ENCODE peak calls at places on chromosomes 12 and 14, in six cellular contexts. F is psoas muscle, A is cardiac muscle cell, K is thyroid gland, E is AG09309, M is heart right ventricle. L is an unnamed sample.

GRCh38 chr14:99800781-99801180 is 7.6 kb downstream of the EML1 start:
- DNase-seq in K (no peak), F (no peak), M (no peak), E (no peak), A (no peak), L (no peak)

GRCh38 chr14:104264495-104265265 is 126.3 kb downstream of the KIF26A start:
- DNase-seq in E (no peak), M (no peak), F (no peak), A (no peak), K (no peak), L (no peak)

GRCh38 chr12:12685305-12685704 is 10.7 kb downstream of the GPR19 start:
- DNase-seq in F (no peak), E (no peak), M (no peak), K (no peak), A (no peak), L (no peak)

GRCh38 chr12:6759741-6760140 is 6.4 kb upstream of the PTMS start:
- DNase-seq in M (no peak), A (no peak), E (no peak), K (no peak), F (no peak), L (no peak)

GRCh38 chr12:26271889-26272492 is 76.6 kb downstream of the SSPN start:
- DNase-seq in K (peak), F (peak), M (peak), A (peak), E (no peak), L (no peak)

GRCh38 chr12:25929096-25929637 is 29.3 kb upstream of the RASSF8 start:
- DNase-seq in A (peak), M (no peak), E (peak), F (no peak), K (no peak), L (no peak)

GRCh38 chr12:3003593-3003992 is 44.4 kb downstream of the TEAD4 start:
- DNase-seq in A (no peak), E (no peak), K (no peak), M (no peak), F (peak), L (no peak)

GRCh38 chr14:52695481-52696091 is at the start of gene ERO1A:
- DNase-seq in F (peak), A (peak), E (peak), M (peak), K (peak), L (peak)

GRCh38 chr14:37443461-37443860 is 151.6 kb downstream of the FOXA1 start:
- DNase-seq in A (peak), M (no peak), F (no peak), E (peak), K (no peak), L (no peak)

GRCh38 chr14:58699656-58700055 is 61.9 kb downstream of the DACT1 start:
- DNase-seq in K (no peak), F (no peak), E (no peak), M (no peak), A (no peak), L (no peak)

GRCh38 chr14:99718811-99719192 is 34.7 kb downstream of the CYP46A1 start:
- DNase-seq in F (no peak), A (no peak), K (no peak), M (no peak), E (no peak), L (no peak)

GRCh38 chr12:103857164-103857563 is 16.1 kb upstream of the NT5DC3 start:
- DNase-seq in K (no peak), F (no peak), M (no peak), A (no peak), E (no peak), L (no peak)

GRCh38 chr12:54419088-54419887 is at the start of gene ITGA5:
- DNase-seq in M (peak), K (peak), E (no peak), F (peak), A (peak), L (peak)

GRCh38 chr14:22822017-22822618 is 6.9 kb upstream of the SLC7A7 start:
- DNase-seq in F (no peak), K (no peak), M (no peak), A (no peak), E (no peak), L (no peak)

GRCh38 chr14:69973846-69974245 is 94.6 kb downstream of the SMOC1 start:
- DNase-seq in M (no peak), A (no peak), F (no peak), E (no peak), K (no peak), L (no peak)

GRCh38 chr12:6868211-6869048 is 1.1 kb downstream of the TPI1 start:
- DNase-seq in K (no peak), F (no peak), E (no peak), M (no peak), A (peak), L (no peak)

GRCh38 chr14:80681651-80682050 is 259.9 kb downstream of the CEP128 start:
- DNase-seq in K (no peak), E (no peak), M (no peak), A (no peak), F (no peak), L (no peak)

GRCh38 chr12:12975322-12976077 is 23.5 kb upstream of the GPRC5D start:
- DNase-seq in F (no peak), K (peak), E (no peak), M (no peak), A (peak), L (no peak)

GRCh38 chr12:1846421-1847405 is 26.3 kb downstream of the LRTM2 start:
- DNase-seq in F (no peak), A (no peak), K (no peak), M (no peak), E (no peak), L (no peak)

GRCh38 chr14:55689971-55690871 is 110.2 kb downstream of the KTN1 start:
- DNase-seq in K (no peak), E (no peak), F (no peak), A (no peak), M (no peak), L (no peak)

GRCh38 chr14:74147571-74147970 is 62.8 kb downstream of the LIN52 start:
- DNase-seq in A (no peak), E (no peak), K (no peak), F (no peak), M (no peak), L (no peak)

GRCh38 chr14:64707661-64708060 is 3.4 kb downstream of the PLEKHG3 start:
- DNase-seq in K (no peak), A (peak), M (no peak), E (peak), F (no peak), L (no peak)

GRCh38 chr12:108106599-108106998 is 22.5 kb upstream of the WSCD2 start:
- DNase-seq in E (no peak), K (no peak), F (no peak), A (no peak), M (no peak), L (no peak)

GRCh38 chr12:39805651-39806050 is 186.0 kb upstream of the ABCD2 start:
- DNase-seq in E (no peak), K (no peak), F (no peak), A (no peak), M (no peak), L (no peak)

GRCh38 chr14:55191881-55192616 is 664 bp upstream of the DLGAP5 start:
- DNase-seq in M (no peak), E (no peak), A (no peak), F (no peak), K (no peak), L (no peak)

GRCh38 chr14:77097006-77097688 is 911 bp upstream of the CIPC start:
- DNase-seq in K (no peak), E (no peak), A (no peak), M (no peak), F (no peak), L (no peak)

GRCh38 chr12:119020377-119021360 is 39.3 kb downstream of the SRRM4 start:
- DNase-seq in F (no peak), E (no peak), A (peak), M (peak), K (peak), L (no peak)

GRCh38 chr12:45381351-45381750 is 165.5 kb downstream of the ANO6 start:
- DNase-seq in A (no peak), K (no peak), F (no peak), M (no peak), E (no peak), L (no peak)

GRCh38 chr14:39232554-39233415 is 930 bp upstream of the MIA2 start:
- DNase-seq in K (no peak), A (peak), M (no peak), E (peak), F (no peak), L (no peak)

GRCh38 chr14:59664741-59665140 is 88.1 kb upstream of the CCDC175 start:
- DNase-seq in F (no peak), M (no peak), E (no peak), A (no peak), K (no peak), L (no peak)

GRCh38 chr12:131860472-131861260 is 32.5 kb downstream of the MMP17 start:
- DNase-seq in A (peak), F (peak), E (no peak), K (peak), M (peak), L (no peak)

GRCh38 chr12:131862994-131863710 is 31.3 kb upstream of the ULK1 start:
- DNase-seq in F (no peak), K (no peak), A (peak), E (no peak), M (no peak), L (no peak)

GRCh38 chr12:131862600-131862993 is 31.8 kb upstream of the ULK1 start:
- DNase-seq in F (no peak), A (no peak), K (no peak), M (no peak), E (no peak), L (no peak)

GRCh38 chr12:131861261-131862083 is 33.0 kb upstream of the ULK1 start:
- DNase-seq in A (no peak), K (no peak), F (no peak), E (no peak), M (no peak), L (no peak)

DNA sequence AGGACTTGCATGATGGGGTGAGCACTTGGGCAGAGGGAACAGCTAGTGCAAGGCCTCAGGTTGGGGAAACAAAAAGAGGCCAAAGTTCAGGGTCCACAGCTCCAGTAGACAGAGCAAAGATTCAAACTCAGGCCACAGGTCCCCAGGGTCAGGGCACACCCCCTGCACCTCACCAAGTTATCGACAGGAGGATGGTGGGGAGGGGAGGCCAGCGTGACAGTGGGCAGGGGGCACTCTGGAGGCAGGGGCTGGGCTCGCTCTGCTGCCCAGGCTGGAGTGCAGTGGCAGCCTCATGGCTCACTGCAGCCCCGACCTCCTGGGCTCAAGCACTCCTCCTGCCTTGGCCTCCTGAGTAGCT is 32.4 kb upstream of the ULK1 start:
- DNase-seq in K (no peak), A (no peak), M (no peak), E (no peak), F (no peak), L (no peak)
- TF ChIP-seq CTCF in K (no peak), A (no peak), M (no peak), E (no peak), F (no peak), L (no peak)

DNA sequence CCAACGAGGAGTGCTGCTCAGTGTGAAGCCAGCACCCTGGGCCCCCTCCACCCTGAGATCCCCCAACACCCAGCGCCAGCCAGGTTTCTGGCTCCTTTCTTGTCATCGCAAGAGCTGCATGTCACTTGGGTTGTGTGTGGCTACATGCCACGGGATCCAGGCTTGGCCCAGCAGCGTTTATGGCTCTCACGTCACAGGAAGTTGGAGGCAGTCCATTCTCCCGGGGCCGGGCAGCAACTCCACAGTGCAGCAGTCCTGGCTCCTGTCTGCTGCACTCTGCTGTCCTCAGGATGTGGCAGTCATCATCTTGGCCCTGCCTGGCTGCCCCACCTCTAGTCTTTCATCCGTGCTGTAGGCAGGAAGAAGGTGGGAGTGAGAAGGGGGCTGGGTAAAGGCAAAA is 78.3 kb downstream of the AACS start:
- DNase-seq in E (no peak), A (peak), M (peak), K (no peak), F (no peak), L (no peak)
- TF ChIP-seq CTCF in E (no peak), A (no peak), M (no peak), K (no peak), F (no peak), L (no peak)

DNA sequence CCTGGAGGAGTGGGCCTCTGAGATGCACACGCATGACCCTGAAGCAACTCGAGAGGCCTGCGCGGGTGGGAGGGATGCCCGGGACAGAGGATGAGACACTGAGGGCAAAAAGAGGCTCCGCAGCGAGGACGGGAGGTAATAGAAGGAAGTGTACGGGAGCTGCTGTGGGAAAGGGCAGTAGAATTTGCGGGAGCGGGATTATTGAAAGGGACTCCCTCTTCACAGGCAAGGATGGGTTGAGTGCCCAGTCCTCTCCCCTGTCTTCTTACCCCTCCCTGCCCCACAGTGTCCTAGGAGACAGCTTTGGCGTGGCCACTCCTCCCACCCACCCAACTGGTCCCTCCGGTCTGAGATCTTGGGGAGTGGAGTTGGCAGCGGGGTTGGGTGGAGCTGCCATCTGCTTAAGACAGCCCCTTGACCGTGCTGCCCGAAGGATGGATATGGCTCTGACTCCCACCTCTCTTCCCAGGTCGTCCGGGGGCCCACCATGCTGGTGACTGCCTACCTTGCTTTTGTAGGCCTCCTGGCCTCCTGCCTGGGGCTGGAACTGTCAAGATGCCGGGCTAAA is 15.7 kb upstream of the ESPL1 start:
- DNase-seq in A (peak), F (no peak), E (no peak), M (no peak), K (peak), L (no peak)
- TF ChIP-seq CTCF in A (no peak), F (no peak), E (no peak), M (no peak), K (no peak), L (no peak)

GRCh38 chr12:48965447-48965846 is 6.1 kb downstream of the WNT10B start:
- DNase-seq in A (peak), E (no peak), M (no peak), K (no peak), F (no peak), L (no peak)
- TF ChIP-seq CTCF in A (peak), E (peak), M (no peak), K (no peak), F (peak), L (no peak)

GRCh38 chr12:117342247-117342646 is 19.2 kb downstream of the NOS1 start:
- DNase-seq in F (no peak), E (no peak), A (no peak), M (no peak), K (no peak), L (no peak)

GRCh38 chr12:117343849-117344248 is 17.6 kb downstream of the NOS1 start:
- DNase-seq in M (no peak), E (no peak), F (no peak), A (no peak), K (no peak), L (no peak)

GRCh38 chr12:117342682-117343081 is 18.7 kb downstream of the NOS1 start:
- DNase-seq in A (no peak), M (no peak), F (no peak), K (no peak), E (no peak), L (no peak)

GRCh38 chr12:117344716-117345115 is 16.7 kb downstream of the NOS1 start:
- DNase-seq in M (no peak), E (no peak), F (no peak), A (no peak), K (no peak), L (no peak)

DNA sequence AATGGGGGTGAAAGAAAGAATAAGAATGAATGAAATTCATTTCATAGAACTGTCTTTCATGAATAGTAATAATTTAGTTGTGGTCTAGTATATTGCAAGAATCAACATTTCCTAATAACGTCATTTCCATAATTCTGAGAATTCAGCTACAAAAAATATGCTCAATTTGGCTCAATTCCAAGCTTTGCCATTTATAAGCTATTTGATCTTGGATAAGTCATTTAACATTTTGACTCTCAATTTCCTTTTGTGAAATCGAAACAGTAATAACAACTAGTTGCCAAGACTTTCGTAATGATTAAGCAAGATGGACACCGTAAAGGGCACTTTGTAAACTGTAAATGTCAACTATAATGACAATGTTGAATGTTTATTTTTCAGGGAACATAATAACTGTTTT is 18.1 kb downstream of the NOS1 start:
- DNase-seq in M (no peak), K (no peak), F (no peak), A (no peak), E (no peak), L (no peak)
- TF ChIP-seq CTCF in M (no peak), K (no peak), F (no peak), A (no peak), E (no peak), L (no peak)

GRCh38 chr14:21103710-21104447 is 3.0 kb downstream of the TMEM253 start:
- DNase-seq in E (peak), F (peak), K (peak), A (peak), M (peak), L (peak)
- TF ChIP-seq CTCF in E (peak), F (peak), K (peak), A (peak), M (peak), L (no peak)

GRCh38 chr12:74418573-74418972 is 119.1 kb upstream of the ATXN7L3B start:
- DNase-seq in M (no peak), A (no peak), E (no peak), F (no peak), K (no peak), L (no peak)

GRCh38 chr12:74415633-74416032 is 122.0 kb upstream of the ATXN7L3B start:
- DNase-seq in M (no peak), E (no peak), A (peak), K (no peak), F (no peak), L (no peak)

GRCh38 chr12:74408601-74409166 is 129.0 kb upstream of the ATXN7L3B start:
- DNase-seq in K (no peak), M (no peak), A (no peak), E (no peak), F (no peak), L (no peak)

DNA sequence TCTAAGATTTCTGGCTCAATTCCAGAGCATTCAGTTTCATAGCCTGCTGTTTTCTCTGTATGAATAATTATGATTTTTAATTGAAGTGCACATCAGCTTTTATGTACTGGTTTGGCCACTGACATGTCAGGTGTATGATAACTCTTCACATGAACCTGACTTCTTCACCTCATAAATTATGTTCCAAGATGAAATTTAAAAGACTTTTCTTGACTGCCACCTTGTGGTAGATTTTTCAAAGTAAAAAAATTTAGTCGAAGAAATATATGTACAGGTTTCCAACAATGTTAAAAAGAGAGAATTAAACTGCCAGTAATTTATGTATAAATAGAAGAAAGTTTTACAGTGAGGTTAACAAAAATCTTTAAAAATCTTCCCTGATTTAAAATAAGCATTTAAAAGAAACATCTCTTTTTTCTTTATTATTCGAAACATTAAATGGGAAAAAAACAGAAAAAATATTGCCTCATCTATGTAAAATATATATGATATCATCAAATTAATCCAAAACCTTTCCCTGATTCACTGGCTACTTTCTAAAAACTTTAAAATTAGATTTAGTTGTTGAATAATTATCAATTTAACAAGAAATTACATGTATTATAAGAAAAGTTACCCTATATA is 124.9 kb upstream of the ATXN7L3B start:
- DNase-seq in M (no peak), K (no peak), A (peak), F (no peak), E (no peak), L (no peak)
- TF ChIP-seq CTCF in M (peak), K (peak), A (peak), F (peak), E (no peak), L (peak)

GRCh38 chr12:51848843-51849735 is 571 bp upstream of the FIGNL2 start:
- DNase-seq in E (no peak), F (peak), K (peak), M (peak), A (no peak), L (no peak)
- TF ChIP-seq CTCF in E (no peak), F (no peak), K (no peak), M (no peak), A (no peak), L (no peak)

GRCh38 chr12:76094754-76095153 is 10.3 kb upstream of the NAP1L1 start:
- DNase-seq in E (no peak), A (no peak), M (no peak), F (no peak), K (no peak), L (no peak)
- TF ChIP-seq CTCF in E (no peak), A (no peak), M (no peak), F (no peak), K (no peak), L (no peak)

L was measured in natural killer cell.